ENCODE peak calls at places on chromosomes 2 and 18, in five cellular contexts. Q, M, X, L and U are unnamed samples.

GRCh38 chr2:9630001-9630749 is 622 bp downstream of the YWHAQ start:
- DNase-seq in X (peak; percentile 72), L (peak; percentile 84), M (peak; percentile 86), Q (peak; percentile 80), U (peak; percentile 25)

GRCh38 chr2:30514134-30514860 is 67.3 kb downstream of the LCLAT1 start:
- DNase-seq in Q (no peak), X (no peak), L (peak; percentile 20), M (peak; percentile 87), U (no peak)

GRCh38 chr2:142582317-142582716 is 295.1 kb upstream of the KYNU start:
- DNase-seq in M (no peak), X (no peak), Q (no peak), L (no peak), U (no peak)

GRCh38 chr2:100522430-100522829 is 40.4 kb upstream of the PDCL3 start:
- DNase-seq in X (no peak), L (no peak), Q (no peak), M (no peak), U (no peak)

GRCh38 chr2:2456721-2457120 is 125.6 kb upstream of the MYT1L start:
- DNase-seq in X (no peak), M (peak; percentile 36), Q (no peak), L (no peak), U (no peak)

GRCh38 chr2:167192833-167193232 is 304.6 kb downstream of the XIRP2 start:
- DNase-seq in L (no peak), Q (no peak), M (peak; percentile 85), X (no peak), U (no peak)

GRCh38 chr2:217647226-217647625 is 355.6 kb downstream of the TNS1 start:
- DNase-seq in L (no peak), Q (no peak), X (no peak), M (no peak), U (no peak)

GRCh38 chr2:29895296-29895695 is 26.1 kb downstream of the ALK start:
- DNase-seq in L (no peak), Q (no peak), M (no peak), X (no peak), U (no peak)

GRCh38 chr2:231138699-231139098 is 13.9 kb upstream of the HTR2B start:
- DNase-seq in M (peak; percentile 22), Q (no peak), X (no peak), L (peak; percentile 11), U (no peak)

GRCh38 chr2:129761569-129762021 is 217.9 kb upstream of the RAB6C start:
- DNase-seq in M (no peak), L (no peak), X (no peak), Q (no peak), U (no peak)

GRCh38 chr2:239596298-239596697 is 195.5 kb upstream of the HDAC4 start:
- DNase-seq in L (no peak), M (no peak), Q (no peak), X (no peak), U (no peak)

GRCh38 chr2:216130346-216130951 is 21.3 kb downstream of the XRCC5 start:
- DNase-seq in Q (no peak), X (no peak), L (no peak), M (peak; percentile 61), U (no peak)
- TF ChIP-seq CTCF in Q (no peak), X (no peak), L (no peak), M (no peak), U (no peak)

GRCh38 chr18:44871771-44872170 is 191.1 kb downstream of the SETBP1 start:
- DNase-seq in Q (no peak), X (no peak), L (no peak), M (no peak), U (no peak)
- H3K4me3 ChIP-seq in Q (no peak overlapping the region), X (no peak overlapping the region), L (no peak overlapping the region), M (no peak overlapping the region), U (no peak overlapping the region)

GRCh38 chr18:46335551-46336059 is 231.4 kb downstream of the HAUS1 start:
- DNase-seq in X (no peak), L (no peak), M (no peak), Q (no peak), U (no peak)

GRCh38 chr18:46332286-46332801 is 228.2 kb downstream of the HAUS1 start:
- DNase-seq in M (no peak), L (no peak), Q (no peak), X (no peak), U (no peak)

GRCh38 chr18:46332956-46333355 is 228.8 kb downstream of the HAUS1 start:
- DNase-seq in M (no peak), X (peak; percentile 49), L (peak; percentile 72), Q (no peak), U (no peak)

GRCh38 chr18:46334200-46334553 is 230.0 kb downstream of the HAUS1 start:
- DNase-seq in Q (no peak), L (no peak), X (no peak), M (no peak), U (no peak)

GRCh38 chr18:46333371-46334199 is 229.4 kb downstream of the HAUS1 start:
- DNase-seq in M (peak; percentile 30), L (peak; percentile 12), Q (peak; percentile 64), X (peak; percentile 78), U (no peak)
- TF ChIP-seq CTCF in M (no peak), L (no peak), Q (peak; percentile 4), X (no peak), U (no peak)

DNA sequence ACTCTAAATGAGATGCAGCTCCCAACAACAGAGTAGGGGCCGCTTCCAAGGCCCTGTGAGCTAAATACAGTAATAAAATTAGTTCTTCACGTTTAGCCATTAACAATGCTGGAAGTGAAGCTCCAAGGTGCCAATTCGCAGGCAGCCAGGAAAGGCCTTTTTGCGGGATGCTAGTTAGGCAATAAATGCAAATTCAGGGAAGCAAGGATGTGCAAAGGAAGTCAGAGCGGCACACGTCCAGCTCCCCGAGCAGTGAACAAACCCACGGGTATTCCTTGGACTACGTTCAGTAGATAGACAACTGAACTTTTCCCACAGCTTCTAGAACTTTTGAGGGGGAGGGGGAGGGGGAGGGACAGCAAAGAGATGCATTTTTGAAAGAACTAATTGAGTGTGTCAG is 6.9 kb downstream of the ZNF516 start:
- DNase-seq in L (no peak), X (no peak), M (peak; percentile 67), Q (no peak), U (no peak)
- H3K4me3 ChIP-seq in L (no peak overlapping the region), X (no peak overlapping the region), M (peak overlapping the region; percentile 80), Q (no peak overlapping the region), U (no peak overlapping the region)

GRCh38 chr2:34567128-34567527 is 968.0 kb upstream of the FAM98A start:
- DNase-seq in Q (no peak), M (no peak), L (no peak), X (no peak), U (no peak)

GRCh38 chr2:34570266-34570872 is 971.3 kb upstream of the FAM98A start:
- DNase-seq in M (no peak), X (no peak), L (peak; percentile 74), Q (no peak), U (no peak)
- TF ChIP-seq CTCF in M (no peak), X (peak; percentile 39), L (peak; percentile 85), Q (peak; percentile 16), U (no peak)